ENCODE peak calls at places on chromosome 5, in four cellular contexts. Q is brain microvascular endothelial cell, F is B cell, T is epithelial cell of proximal tubule. J is an unnamed sample.

GRCh38 chr5:54785729-54786548 is 199.5 kb downstream of the ESM1 start:
- DNase-seq in Q (no peak), F (peak; percentile 70), T (no peak), J (no peak)

GRCh38 chr5:133274597-133274935 is 222.8 kb downstream of the HSPA4 start:
- DNase-seq in Q (no peak), F (no peak), T (no peak), J (peak; percentile 63)

GRCh38 chr5:105865834-105866233 is 1804.9 kb downstream of the EFNA5 start:
- DNase-seq in Q (no peak), F (no peak), T (no peak), J (no peak)

GRCh38 chr5:105670586-105670985 is 2000.2 kb downstream of the EFNA5 start:
- DNase-seq in Q (no peak), F (no peak), T (no peak), J (no peak)

GRCh38 chr5:136132087-136132486 is 558 bp upstream of the SMAD5 start:
- DNase-seq in Q (no peak), F (peak; percentile 22), T (no peak), J (no peak)

GRCh38 chr5:145925353-145925752 is 11.0 kb upstream of the SH3RF2 start:
- DNase-seq in Q (peak; percentile 74), F (no peak), T (peak; percentile 92), J (no peak)

GRCh38 chr5:133293953-133294352 is 242.1 kb downstream of the HSPA4 start:
- DNase-seq in Q (no peak), F (no peak), T (no peak), J (peak; percentile 94)

GRCh38 chr5:95562282-95562681 is 7.4 kb downstream of the ARSK start:
- DNase-seq in Q (no peak), F (no peak), T (no peak), J (no peak)

GRCh38 chr5:95809414-95809960 is 13.0 kb downstream of the GLRX start:
- DNase-seq in Q (no peak), F (no peak), T (no peak), J (no peak)

GRCh38 chr5:38871790-38872551 is 26.2 kb downstream of the OSMR start:
- DNase-seq in Q (peak; percentile 98), F (no peak), T (peak; percentile 98), J (no peak)

GRCh38 chr5:73532195-73532594 is 33.2 kb downstream of the ANKRA2 start:
- DNase-seq in Q (no peak), F (no peak), T (no peak), J (no peak)

GRCh38 chr5:88238732-88239131 is 29.9 kb downstream of the TMEM161B start:
- DNase-seq in Q (no peak), F (no peak), T (no peak), J (no peak)

GRCh38 chr5:118076490-118076889 is 911.9 kb downstream of the DTWD2 start:
- DNase-seq in Q (no peak), F (no peak), T (no peak), J (no peak)

GRCh38 chr5:171776747-171777419 is 8.7 kb upstream of the SMIM23 start:
- DNase-seq in Q (no peak), F (no peak), T (no peak), J (no peak)

GRCh38 chr5:80722916-80723315 is 68.1 kb upstream of the DHFR start:
- DNase-seq in Q (no peak), F (no peak), T (no peak), J (no peak)

J was measured in NCI-H748 treated with DMSO at 0.1 percent for 48 hours.